ENCODE peak calls at places on chromosomes 6 and 20, in nine cellular contexts. L is HCT116, A is NB4, Q is H9, E is brain microvascular endothelial cell, N is heart left ventricle, G is neural progenitor cell, W is ovary, C is foreskin keratinocyte. U is an unnamed sample.

GRCh38 chr20:1819311-1820136 is 75.7 kb upstream of the SIRPA start:
- DNase-seq in L (no peak), A (peak), Q (no peak), E (no peak), N (no peak), G (no peak), W (no peak), C (no peak), U (no peak)

GRCh38 chr20:32278199-32278643 is 770 bp downstream of the KIF3B start:
- DNase-seq in L (no peak), A (peak), Q (no peak), E (peak), N (no peak), G (no peak), W (no peak), C (no peak), U (no peak)

GRCh38 chr6:121314407-121315112 is 19.7 kb downstream of the TBC1D32 start:
- DNase-seq in L (no peak), A (no peak), Q (no peak), E (no peak), N (no peak), G (no peak), W (no peak), C (no peak), U (no peak)

GRCh38 chr6:28355743-28356665 is 6.3 kb downstream of the ZKSCAN3 start:
- DNase-seq in L (peak), A (peak), Q (peak), E (peak), N (peak), G (peak), W (peak), C (peak), U (no peak)

GRCh38 chr20:38125157-38126056 is 39.7 kb downstream of the TGM2 start:
- DNase-seq in L (no peak), A (no peak), Q (no peak), E (peak), N (peak), G (no peak), W (peak), C (no peak), U (peak)

GRCh38 chr6:157555795-157556645 is 175.0 kb downstream of the ZDHHC14 start:
- DNase-seq in L (no peak), A (no peak), Q (no peak), E (no peak), N (no peak), G (peak), W (no peak), C (no peak), U (no peak)

GRCh38 chr6:154683756-154684523 is 49.3 kb upstream of the SCAF8 start:
- DNase-seq in L (no peak), A (peak), Q (no peak), E (peak), N (no peak), G (no peak), W (no peak), C (no peak), U (no peak)

GRCh38 chr6:34295721-34296120 is 46.9 kb upstream of the SMIM29 start:
- DNase-seq in L (no peak), A (no peak), Q (no peak), E (no peak), N (no peak), G (no peak), W (no peak), C (no peak), U (no peak)

GRCh38 chr20:36322131-36322530 is 16.0 kb downstream of the DLGAP4 start:
- DNase-seq in L (no peak), A (no peak), Q (no peak), E (no peak), N (no peak), G (no peak), W (no peak), C (no peak), U (peak)

GRCh38 chr20:50607850-50608749 is 83.2 kb downstream of the RIPOR3 start:
- DNase-seq in L (no peak), A (no peak), Q (no peak), E (no peak), N (no peak), G (no peak), W (no peak), C (no peak), U (no peak)

GRCh38 chr6:1108198-1108597 is 203.7 kb upstream of the FOXQ1 start:
- DNase-seq in L (no peak), A (no peak), Q (no peak), E (no peak), N (no peak), G (no peak), W (no peak), C (no peak), U (no peak)

GRCh38 chr6:55512904-55513303 is 66.1 kb downstream of the HMGCLL1 start:
- DNase-seq in L (no peak), A (no peak), Q (no peak), E (no peak), N (no peak), G (no peak), W (no peak), C (no peak), U (no peak)

GRCh38 chr20:60589624-60590023 is 631.4 kb downstream of the CDH26 start:
- DNase-seq in L (no peak), A (peak), Q (peak), E (no peak), N (no peak), G (peak), W (no peak), C (no peak), U (no peak)

GRCh38 chr6:170135821-170136471 is 154.9 kb downstream of the DLL1 start:
- DNase-seq in L (no peak), A (peak), Q (peak), E (no peak), N (peak), G (no peak), W (peak), C (no peak), U (peak)

GRCh38 chr20:316316-317068 is 8.9 kb upstream of the SOX12 start:
- DNase-seq in L (no peak), A (no peak), Q (no peak), E (no peak), N (no peak), G (no peak), W (no peak), C (peak), U (no peak)

GRCh38 chr6:56247654-56248122 is 308 bp upstream of the COL21A1 start:
- DNase-seq in L (no peak), A (no peak), Q (no peak), E (no peak), N (no peak), G (no peak), W (no peak), C (no peak), U (peak)

GRCh38 chr20:63081351-63081750 is 74.6 kb upstream of the BHLHE23 start:
- DNase-seq in L (no peak), A (no peak), Q (no peak), E (no peak), N (no peak), G (no peak), W (no peak), C (no peak), U (peak)

GRCh38 chr6:35776364-35777215 is at the start of gene CLPSL2:
- DNase-seq in L (no peak), A (peak), Q (peak), E (no peak), N (no peak), G (peak), W (no peak), C (no peak), U (peak)

GRCh38 chr6:52130440-52130839 is 43.0 kb upstream of the PKHD1 start:
- DNase-seq in L (no peak), A (no peak), Q (no peak), E (no peak), N (no peak), G (no peak), W (no peak), C (peak), U (no peak)

GRCh38 chr6:83313880-83314279 is 117.0 kb downstream of the ME1 start:
- DNase-seq in L (no peak), A (peak), Q (no peak), E (no peak), N (no peak), G (no peak), W (no peak), C (no peak), U (no peak)

GRCh38 chr6:68108243-68108835 is 526.7 kb upstream of the ADGRB3 start:
- DNase-seq in L (no peak), A (no peak), Q (no peak), E (peak), N (no peak), G (no peak), W (no peak), C (peak), U (no peak)

GRCh38 chr6:129683606-129684322 is 26.2 kb downstream of the ARHGAP18 start:
- DNase-seq in L (peak), A (peak), Q (no peak), E (peak), N (peak), G (no peak), W (peak), C (peak), U (no peak)

GRCh38 chr6:54198134-54198533 is 86.9 kb downstream of the MLIP start:
- DNase-seq in L (no peak), A (peak), Q (no peak), E (no peak), N (no peak), G (no peak), W (no peak), C (no peak), U (no peak)

GRCh38 chr6:351011-351866 is 40.3 kb upstream of the IRF4 start:
- DNase-seq in L (no peak), A (no peak), Q (no peak), E (no peak), N (no peak), G (no peak), W (no peak), C (no peak), U (no peak)

GRCh38 chr20:1415667-1416468 is 23.0 kb upstream of the FKBP1A start:
- DNase-seq in L (peak), A (peak), Q (no peak), E (peak), N (no peak), G (no peak), W (no peak), C (peak), U (no peak)

GRCh38 chr6:144115219-144115618 is 19.8 kb upstream of the SF3B5 start:
- DNase-seq in L (no peak), A (no peak), Q (no peak), E (no peak), N (no peak), G (no peak), W (no peak), C (no peak), U (no peak)

GRCh38 chr6:29850011-29850553 is 22.5 kb downstream of the HLA-G start:
- DNase-seq in L (no peak), A (no peak), Q (peak), E (no peak), N (no peak), G (no peak), W (no peak), C (peak), U (no peak)

GRCh38 chr6:79833806-79834205 is 113.5 kb downstream of the ELOVL4 start:
- DNase-seq in L (no peak), A (no peak), Q (no peak), E (no peak), N (no peak), G (no peak), W (no peak), C (no peak), U (no peak)

GRCh38 chr6:57267586-57268293 is 45.6 kb upstream of the RAB23 start:
- DNase-seq in L (peak), A (peak), Q (no peak), E (peak), N (peak), G (peak), W (peak), C (peak), U (no peak)

GRCh38 chr20:41165001-41165882 is 27.9 kb downstream of the PLCG1 start:
- DNase-seq in L (no peak), A (no peak), Q (no peak), E (no peak), N (no peak), G (no peak), W (no peak), C (no peak), U (peak)

GRCh38 chr6:77034161-77034560 is 429.1 kb downstream of the HTR1B start:
- DNase-seq in L (no peak), A (no peak), Q (peak), E (peak), N (no peak), G (peak), W (no peak), C (peak), U (no peak)

GRCh38 chr6:134123666-134124208 is 71.3 kb upstream of the SLC2A12 start:
- DNase-seq in L (peak), A (peak), Q (peak), E (peak), N (no peak), G (peak), W (no peak), C (peak), U (no peak)

GRCh38 chr6:153814136-153814535 is 224.9 kb upstream of the OPRM1 start:
- DNase-seq in L (no peak), A (no peak), Q (peak), E (no peak), N (no peak), G (peak), W (no peak), C (no peak), U (no peak)

GRCh38 chr6:145903356-145904102 is 60.6 kb downstream of the SHPRH start:
- DNase-seq in L (no peak), A (no peak), Q (no peak), E (peak), N (no peak), G (no peak), W (no peak), C (no peak), U (no peak)

GRCh38 chr6:123803862-123804681 is at the start of gene NKAIN2:
- DNase-seq in L (no peak), A (no peak), Q (peak), E (no peak), N (no peak), G (peak), W (no peak), C (no peak), U (peak)

GRCh38 chr6:41470341-41471063 is 75.7 kb upstream of the FOXP4 start:
- DNase-seq in L (no peak), A (peak), Q (no peak), E (peak), N (peak), G (peak), W (peak), C (no peak), U (no peak)

GRCh38 chr20:33443006-33443511 is 504 bp downstream of the SNTA1 start:
- DNase-seq in L (no peak), A (no peak), Q (no peak), E (no peak), N (peak), G (no peak), W (peak), C (no peak), U (no peak)

GRCh38 chr6:168683621-168684020 is 242.6 kb downstream of the SMOC2 start:
- DNase-seq in L (no peak), A (no peak), Q (no peak), E (no peak), N (no peak), G (peak), W (no peak), C (no peak), U (no peak)
- TF ChIP-seq CTCF in L (no peak), A (no peak), Q (no peak), E (no peak), N (no peak), G (no peak), W (no peak), C (no peak), U (no peak)

DNA sequence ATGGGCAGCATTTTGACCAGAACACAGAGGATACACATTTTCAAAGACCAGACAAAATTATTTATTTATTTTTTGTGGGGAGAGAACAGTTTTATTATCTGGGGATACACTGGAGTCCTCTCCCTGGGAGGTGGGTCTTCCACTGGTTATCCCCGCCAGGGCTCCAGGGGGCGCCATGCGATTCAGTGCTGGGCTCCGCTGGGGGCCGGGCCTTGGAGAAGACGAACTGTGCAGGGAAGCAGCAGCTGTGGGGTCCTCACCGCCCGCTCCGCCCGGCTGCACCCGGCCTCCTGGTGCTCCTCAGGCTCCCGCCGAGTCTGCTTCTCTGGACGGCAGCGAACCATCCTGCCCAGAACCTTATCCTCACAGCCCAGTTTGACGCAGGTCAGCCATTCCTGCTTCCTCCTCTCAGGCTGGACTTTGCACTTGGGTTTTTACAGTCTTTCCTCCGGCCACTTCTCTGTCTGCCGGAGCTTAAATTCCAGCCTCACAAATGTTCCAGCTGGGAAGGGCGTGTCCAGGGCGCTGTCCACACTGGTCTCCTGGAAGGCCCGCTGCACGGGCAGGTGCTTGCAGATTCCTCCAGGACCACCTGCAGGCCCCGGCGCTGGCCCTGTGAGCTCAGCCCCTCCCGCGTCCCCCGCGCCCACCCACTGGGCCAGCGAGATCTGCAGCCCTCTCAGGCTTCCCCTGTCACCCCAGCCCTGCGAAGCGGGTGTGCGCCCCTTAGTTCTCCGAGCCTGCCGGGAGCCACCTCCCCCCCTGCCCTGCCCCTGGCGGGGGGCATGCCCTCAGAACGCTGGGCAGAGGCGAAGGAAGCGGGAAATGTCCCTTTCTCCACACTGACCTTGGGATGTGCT is 1830.0 kb upstream of the DEFB115 start:
- DNase-seq in L (no peak), A (no peak), Q (no peak), E (no peak), N (no peak), G (no peak), W (no peak), C (no peak), U (no peak)
- TF ChIP-seq CTCF in L (peak), A (no peak), Q (no peak), E (no peak), N (no peak), G (no peak), W (no peak), C (no peak), U (no peak)

GRCh38 chr6:111724505-111724904 is 118.8 kb upstream of the TRAF3IP2 start:
- DNase-seq in L (no peak), A (peak), Q (no peak), E (no peak), N (no peak), G (no peak), W (no peak), C (no peak), U (no peak)

GRCh38 chr6:111730835-111731234 is 125.2 kb upstream of the TRAF3IP2 start:
- DNase-seq in L (no peak), A (no peak), Q (no peak), E (no peak), N (no peak), G (peak), W (no peak), C (no peak), U (no peak)

GRCh38 chr6:111725446-111726112 is 119.9 kb upstream of the TRAF3IP2 start:
- DNase-seq in L (no peak), A (no peak), Q (no peak), E (no peak), N (no peak), G (no peak), W (no peak), C (no peak), U (no peak)

GRCh38 chr6:111727041-111727440 is 121.4 kb upstream of the TRAF3IP2 start:
- DNase-seq in L (no peak), A (no peak), Q (no peak), E (no peak), N (no peak), G (no peak), W (no peak), C (no peak), U (no peak)

GRCh38 chr6:111727798-111728197 is 122.1 kb upstream of the TRAF3IP2 start:
- DNase-seq in L (peak), A (no peak), Q (no peak), E (no peak), N (no peak), G (no peak), W (no peak), C (no peak), U (no peak)
- TF ChIP-seq CTCF in L (peak), A (peak), Q (peak), E (peak), N (peak), G (peak), W (no peak), C (peak), U (peak)

GRCh38 chr20:59458645-59459044 is 145.7 kb upstream of the PHACTR3 start:
- DNase-seq in L (no peak), A (no peak), Q (no peak), E (no peak), N (no peak), G (no peak), W (no peak), C (no peak), U (no peak)

GRCh38 chr20:59459586-59459985 is 144.8 kb upstream of the PHACTR3 start:
- DNase-seq in L (no peak), A (no peak), Q (no peak), E (no peak), N (no peak), G (no peak), W (no peak), C (no peak), U (no peak)

GRCh38 chr20:59453634-59454241 is 150.6 kb upstream of the PHACTR3 start:
- DNase-seq in L (no peak), A (no peak), Q (no peak), E (no peak), N (no peak), G (no peak), W (no peak), C (no peak), U (no peak)

GRCh38 chr20:59455392-59456341 is 148.7 kb upstream of the PHACTR3 start:
- DNase-seq in L (peak), A (peak), Q (no peak), E (no peak), N (no peak), G (peak), W (no peak), C (no peak), U (no peak)

DNA sequence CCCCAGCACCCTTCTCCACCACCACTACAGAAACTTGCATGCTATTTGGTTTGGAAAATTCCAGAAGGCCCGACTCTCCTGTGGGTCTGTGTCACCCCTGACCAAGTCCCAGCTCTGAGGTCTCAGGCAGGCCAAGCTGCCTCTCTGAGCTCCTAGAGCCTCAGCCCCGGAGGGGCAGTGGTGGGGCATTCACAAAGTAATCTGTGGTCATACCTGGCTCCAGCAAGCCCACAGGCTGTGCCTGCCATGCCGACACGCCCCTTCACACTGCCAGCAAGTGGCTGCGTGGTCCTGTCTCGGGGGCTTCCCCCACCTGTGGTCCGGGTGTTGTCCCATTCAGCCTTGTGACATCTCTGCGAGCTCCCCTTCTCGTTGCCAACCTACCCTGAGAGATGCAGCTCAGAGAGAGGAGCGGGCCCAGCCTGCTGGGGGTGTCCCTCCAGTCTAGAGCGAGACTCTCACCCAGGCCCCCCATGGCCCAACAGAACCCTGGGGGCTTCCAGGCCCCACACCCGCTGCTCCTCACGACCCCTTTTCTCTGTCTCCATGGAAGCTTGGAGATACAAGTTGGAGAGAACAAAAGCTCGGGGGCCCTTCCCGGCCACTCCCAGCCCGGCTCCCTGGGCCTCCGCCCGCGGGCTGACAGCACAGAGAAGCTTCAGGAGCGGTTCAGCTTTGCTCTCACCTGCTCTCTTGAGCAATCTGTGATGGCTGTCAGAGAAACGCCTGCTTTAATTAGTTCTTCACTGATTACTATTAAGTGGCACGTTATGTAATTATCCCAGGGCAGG is 147.8 kb upstream of the PHACTR3 start:
- DNase-seq in L (no peak), A (no peak), Q (no peak), E (no peak), N (no peak), G (no peak), W (no peak), C (no peak), U (no peak)
- TF ChIP-seq CTCF in L (no peak), A (no peak), Q (no peak), E (no peak), N (no peak), G (no peak), W (no peak), C (no peak), U (no peak)